ENCODE peak calls at places on chromosomes 3 and 15, in four cellular contexts. M is Peyer's patch; U is astrocyte of the spinal cord; W is CD4-positive, alpha-beta memory T cell. C is an unnamed sample.

GRCh38 chr3:31247850-31248618 is 284.7 kb upstream of the STT3B start:
- DNase-seq in M (no peak), W (no peak), U (peak), C (no peak)

GRCh38 chr3:44939581-44940036 is 36.4 kb downstream of the ZDHHC3 start:
- DNase-seq in W (no peak), M (no peak), U (peak), C (no peak)

GRCh38 chr3:114411292-114411691 is 117.5 kb downstream of the TIGIT start:
- DNase-seq in W (no peak), U (peak), M (no peak), C (no peak)

GRCh38 chr15:74400313-74400850 is 32.9 kb upstream of the CYP11A1 start:
- DNase-seq in W (no peak), M (no peak), U (no peak), C (no peak)

GRCh38 chr3:170360916-170361315 is 3.4 kb downstream of the SKIL start:
- DNase-seq in U (no peak), M (no peak), W (no peak), C (no peak)

GRCh38 chr15:100572362-100572983 is 29.5 kb downstream of the LINS1 start:
- DNase-seq in W (peak), U (peak), M (no peak), C (no peak)

GRCh38 chr3:127307918-127308317 is 20.1 kb upstream of the PRR20G start:
- DNase-seq in W (no peak), M (no peak), U (no peak), C (no peak)

GRCh38 chr3:170180107-170180951 is 1.2 kb downstream of the PHC3 start:
- DNase-seq in W (peak), M (no peak), U (peak), C (peak)

GRCh38 chr3:129001101-129001816 is at the start of gene EFCC1:
- DNase-seq in M (peak), U (no peak), W (no peak), C (no peak)

GRCh38 chr15:36883705-36884355 is 216.5 kb downstream of the MEIS2 start:
- DNase-seq in W (peak), U (peak), M (peak), C (peak)

GRCh38 chr15:87935583-87935982 is 321.0 kb downstream of the NTRK3 start:
- DNase-seq in U (no peak), W (no peak), M (no peak), C (no peak)

GRCh38 chr3:184911570-184911969 is 99.6 kb downstream of the VPS8 start:
- DNase-seq in W (no peak), U (no peak), M (no peak), C (no peak)

GRCh38 chr3:43618142-43618541 is 3.7 kb downstream of the ANO10 start:
- DNase-seq in W (no peak), U (no peak), M (no peak), C (no peak)

GRCh38 chr3:69433938-69434263 is 48.0 kb upstream of the FRMD4B start:
- DNase-seq in U (no peak), W (no peak), M (no peak), C (no peak)

GRCh38 chr15:71411538-71412482 is 296.5 kb downstream of the THSD4 start:
- DNase-seq in M (no peak), W (no peak), U (peak), C (no peak)

GRCh38 chr3:157906627-157907026 is 199.6 kb downstream of the SHOX2 start:
- DNase-seq in M (no peak), W (no peak), U (no peak), C (no peak)

GRCh38 chr15:89772933-89773583 is 3.1 kb upstream of the MESP2 start:
- DNase-seq in W (no peak), M (no peak), U (peak), C (peak)

GRCh38 chr3:72320911-72321385 is 527.3 kb downstream of the SHQ1 start:
- DNase-seq in M (no peak), W (no peak), U (no peak), C (no peak)

GRCh38 chr3:46162975-46163550 is 45.0 kb downstream of the CCR1 start:
- DNase-seq in M (no peak), W (no peak), U (no peak), C (no peak)

GRCh38 chr15:63544253-63545026 is 40.0 kb downstream of the USP3 start:
- DNase-seq in M (no peak), U (no peak), W (no peak), C (no peak)

GRCh38 chr3:150754896-150755295 is 8.1 kb downstream of the SIAH2 start:
- DNase-seq in W (no peak), U (no peak), M (no peak), C (no peak)

GRCh38 chr3:150747909-150748568 is 14.9 kb downstream of the SIAH2 start:
- DNase-seq in M (no peak), W (no peak), U (no peak), C (no peak)

GRCh38 chr3:150749218-150749617 is 13.8 kb downstream of the SIAH2 start:
- DNase-seq in M (no peak), U (no peak), W (no peak), C (no peak)

GRCh38 chr3:150748648-150749047 is 14.3 kb downstream of the SIAH2 start:
- DNase-seq in U (no peak), W (no peak), M (no peak), C (no peak)

GRCh38 chr3:150751781-150752263 is 11.1 kb downstream of the SIAH2 start:
- DNase-seq in W (no peak), U (no peak), M (no peak), C (peak)
- H3K4me3 ChIP-seq in W (no peak), U (no peak), M (no peak), C (no peak)

DNA sequence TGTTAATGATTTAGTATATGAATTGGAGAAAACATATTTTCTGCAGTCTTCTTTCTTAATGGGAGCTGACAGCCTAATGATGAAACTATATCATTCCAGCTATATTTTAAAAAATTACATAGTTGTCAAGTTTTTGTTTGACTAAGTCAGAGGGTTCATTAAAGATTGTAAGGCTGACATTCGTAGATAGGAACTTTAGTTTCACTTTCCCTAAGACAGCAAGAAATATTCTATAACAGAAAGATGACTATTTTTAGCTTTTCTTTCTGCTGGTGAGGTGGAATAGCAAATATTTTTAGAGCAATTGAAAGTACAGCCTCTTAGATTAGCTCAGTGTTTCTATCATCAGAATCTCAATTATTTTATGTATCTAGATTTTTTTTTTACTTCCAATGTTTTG is 60.2 kb downstream of the PIAS1 start:
- DNase-seq in W (peak), U (peak), M (no peak), C (peak)
- H3K4me3 ChIP-seq in W (no peak), U (peak), M (no peak), C (peak)

GRCh38 chr3:11581237-11582122 is 62.2 kb downstream of the VGLL4 start:
- DNase-seq in M (no peak), U (no peak), W (no peak), C (no peak)
- H3K4me3 ChIP-seq in M (no peak), U (peak), W (no peak), C (peak)

DNA sequence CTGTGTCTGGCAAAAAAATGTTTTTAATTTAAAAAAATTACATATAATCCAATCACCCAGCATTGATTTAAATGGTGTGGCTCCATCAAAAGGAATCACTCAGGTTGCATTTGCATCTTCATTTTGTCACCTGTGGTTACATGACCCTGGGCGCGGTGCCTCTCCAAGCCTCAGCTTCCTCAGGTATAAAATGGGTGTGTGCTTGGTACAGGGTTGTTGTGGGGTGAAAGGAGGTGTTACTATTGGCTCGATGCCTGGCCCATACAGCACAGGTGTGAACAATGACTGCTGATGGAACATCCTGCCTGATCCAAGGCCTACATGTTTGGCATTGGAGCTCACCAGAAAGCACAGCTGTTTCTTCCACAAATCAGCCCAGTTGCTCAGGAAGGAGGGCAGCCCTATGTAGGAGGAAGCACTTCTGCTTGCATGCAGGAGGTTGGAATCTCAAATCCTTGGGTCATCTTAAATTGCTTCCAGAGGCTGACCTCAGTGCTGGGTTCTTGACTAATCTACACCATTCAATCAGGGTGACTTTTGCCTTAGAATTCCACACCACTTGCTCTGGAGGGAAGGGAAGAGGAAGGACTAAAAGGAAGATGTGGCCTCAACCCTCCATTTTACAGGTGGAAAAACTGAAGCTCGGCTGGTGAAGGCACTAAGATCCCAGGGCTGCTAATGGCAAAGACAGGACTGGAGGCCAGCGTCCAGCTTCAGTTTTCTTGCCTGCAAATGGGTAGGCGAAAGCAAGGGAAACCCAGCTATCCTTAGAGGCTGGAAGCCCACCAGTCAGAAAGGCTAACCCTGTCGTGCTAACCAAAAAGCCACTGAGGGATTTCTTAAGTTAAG is 31.7 kb downstream of the BHLHE40 start:
- DNase-seq in W (peak), M (peak), U (no peak), C (no peak)
- H3K4me3 ChIP-seq in W (no peak), M (no peak), U (no peak), C (no peak)

C was measured in Jurkat, Clone E6-1.